ENCODE peak calls at places on chromosomes 16 and 17, in five cellular contexts. Q is upper lobe of right lung, N is bronchial epithelial cell, L is adrenal gland, T is PC-9. E is an unnamed sample. For H3K36me3, the result is how much of the 10 kb centered on the place peaks cover.

GRCh38 chr17:1625507-1626080 is 3.0 kb downstream of the SLC43A2 start:
- DNase-seq in N (no peak), L (no peak), T (no peak), Q (no peak), E (no peak)

GRCh38 chr17:20043034-20043433 is 33.9 kb downstream of the SPECC1 start:
- DNase-seq in L (no peak), N (no peak), Q (no peak), T (no peak), E (no peak)

GRCh38 chr16:8853150-8853549 is 15.7 kb downstream of the CARHSP1 start:
- DNase-seq in N (no peak), Q (no peak), T (no peak), L (no peak), E (no peak)

GRCh38 chr16:67632415-67633172 is 12.3 kb upstream of the CARMIL2 start:
- DNase-seq in N (peak), T (no peak), L (no peak), Q (no peak), E (no peak)

GRCh38 chr17:82157046-82158035 is 55.3 kb downstream of the CCDC57 start:
- DNase-seq in L (no peak), T (no peak), Q (peak), N (no peak), E (no peak)

GRCh38 chr16:28820016-28820415 is 2.8 kb upstream of the ATXN2L start:
- DNase-seq in N (no peak), L (no peak), Q (no peak), T (no peak), E (no peak)

GRCh38 chr16:86306811-86307517 is 203.4 kb upstream of the FOXF1 start:
- DNase-seq in N (no peak), L (no peak), Q (no peak), T (no peak), E (no peak)

GRCh38 chr17:72775237-72775636 is 317.3 kb downstream of the SLC39A11 start:
- DNase-seq in T (no peak), Q (no peak), N (no peak), L (no peak), E (no peak)

GRCh38 chr16:57667526-57668258 is 414 bp upstream of the ADGRG3 start:
- DNase-seq in T (no peak), N (no peak), Q (peak), L (peak), E (no peak)

GRCh38 chr17:78476149-78476548 is 97.7 kb downstream of the PGS1 start:
- DNase-seq in Q (no peak), L (no peak), T (no peak), N (no peak), E (no peak)

GRCh38 chr17:65371702-65372101 is 189.7 kb downstream of the AXIN2 start:
- DNase-seq in Q (peak), T (no peak), N (no peak), L (no peak), E (peak)

GRCh38 chr17:39212841-39213480 is 12.8 kb downstream of the STAC2 start:
- DNase-seq in T (no peak), L (no peak), Q (peak), N (peak), E (peak)

GRCh38 chr16:30956601-30957455 is 726 bp upstream of the SETD1A start:
- DNase-seq in Q (peak), L (peak), N (peak), T (peak), E (peak)

GRCh38 chr17:81924557-81925532 is 2.7 kb downstream of the MAFG start:
- DNase-seq in Q (no peak), T (no peak), L (no peak), N (no peak), E (no peak)

GRCh38 chr17:38850374-38850773 is 3.1 kb downstream of the RPL23 start:
- DNase-seq in Q (no peak), L (no peak), T (no peak), N (no peak), E (no peak)

GRCh38 chr17:80859004-80859941 is 132.4 kb upstream of the CHMP6 start:
- DNase-seq in T (no peak), L (peak), Q (no peak), N (peak), E (no peak)

GRCh38 chr16:51538707-51539604 is 387.9 kb upstream of the SALL1 start:
- DNase-seq in T (no peak), Q (no peak), L (no peak), N (peak), E (no peak)

GRCh38 chr17:28714281-28714680 is 2.6 kb upstream of the PROCA1 start:
- DNase-seq in T (no peak), Q (no peak), N (no peak), L (no peak), E (no peak)

GRCh38 chr16:27272076-27272475 is 3.5 kb upstream of the NSMCE1 start:
- DNase-seq in N (no peak), L (no peak), Q (no peak), T (no peak), E (no peak)

GRCh38 chr17:7313890-7314718 is 1.1 kb downstream of the GPS2 start:
- DNase-seq in N (no peak), T (no peak), L (no peak), Q (no peak), E (no peak)

GRCh38 chr16:81625544-81626152 is 153.4 kb upstream of the PLCG2 start:
- DNase-seq in Q (no peak), T (peak), N (peak), L (peak), E (peak)

GRCh38 chr16:66604376-66605176 is at the start of gene CMTM3:
- DNase-seq in T (peak), Q (peak), L (peak), N (no peak), E (no peak)

GRCh38 chr17:78957076-78957475 is 22.6 kb downstream of the LGALS3BP start:
- DNase-seq in Q (no peak), T (peak), L (no peak), N (no peak), E (no peak)

GRCh38 chr16:2511128-2511785 is 2.5 kb upstream of the ATP6V0C start:
- DNase-seq in T (no peak), L (peak), Q (peak), N (peak), E (no peak)

GRCh38 chr16:69727916-69728270 is 1.5 kb upstream of the NQO1 start:
- DNase-seq in N (no peak), T (no peak), Q (peak), L (peak), E (peak)

GRCh38 chr16:69112285-69113129 is 7.1 kb downstream of the HAS3 start:
- DNase-seq in T (peak), N (no peak), Q (peak), L (peak), E (no peak)

DNA sequence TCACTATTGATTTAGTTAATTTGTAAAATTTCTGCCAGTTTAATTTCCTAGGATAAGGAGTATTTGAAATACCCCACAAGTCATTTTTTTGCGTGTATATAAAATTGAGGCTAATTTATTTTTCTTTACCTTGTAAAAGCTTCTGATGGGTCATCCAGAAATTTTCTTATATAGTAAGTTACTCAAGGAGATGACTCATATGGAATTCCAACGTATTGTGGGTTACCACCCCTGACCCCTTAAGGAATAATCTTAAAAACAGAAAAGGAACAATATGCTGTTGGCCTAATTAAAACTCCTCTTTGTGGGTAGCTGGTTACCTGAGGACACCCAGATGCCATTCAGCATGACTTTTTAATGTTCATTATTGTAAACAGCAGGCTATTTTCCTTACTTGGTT is 13.6 kb downstream of the HEATR6 start:
- DNase-seq in T (no peak), Q (no peak), N (peak), L (no peak), E (no peak)
- H3K36me3 ChIP-seq in T (under half), Q (half or more), N (under half), L (half or more), E (under half)

GRCh38 chr16:4455951-4456350 is 18.5 kb downstream of the NMRAL1 start:
- DNase-seq in Q (no peak), T (no peak), L (no peak), N (no peak), E (no peak)

GRCh38 chr16:4463522-4464163 is 10.8 kb downstream of the NMRAL1 start:
- DNase-seq in N (no peak), Q (no peak), T (peak), L (no peak), E (no peak)

GRCh38 chr16:4465977-4466779 is 8.2 kb downstream of the NMRAL1 start:
- DNase-seq in Q (no peak), N (no peak), T (no peak), L (no peak), E (no peak)

GRCh38 chr16:4460936-4461249 is 13.5 kb downstream of the NMRAL1 start:
- DNase-seq in Q (no peak), L (no peak), N (no peak), T (no peak), E (no peak)

DNA sequence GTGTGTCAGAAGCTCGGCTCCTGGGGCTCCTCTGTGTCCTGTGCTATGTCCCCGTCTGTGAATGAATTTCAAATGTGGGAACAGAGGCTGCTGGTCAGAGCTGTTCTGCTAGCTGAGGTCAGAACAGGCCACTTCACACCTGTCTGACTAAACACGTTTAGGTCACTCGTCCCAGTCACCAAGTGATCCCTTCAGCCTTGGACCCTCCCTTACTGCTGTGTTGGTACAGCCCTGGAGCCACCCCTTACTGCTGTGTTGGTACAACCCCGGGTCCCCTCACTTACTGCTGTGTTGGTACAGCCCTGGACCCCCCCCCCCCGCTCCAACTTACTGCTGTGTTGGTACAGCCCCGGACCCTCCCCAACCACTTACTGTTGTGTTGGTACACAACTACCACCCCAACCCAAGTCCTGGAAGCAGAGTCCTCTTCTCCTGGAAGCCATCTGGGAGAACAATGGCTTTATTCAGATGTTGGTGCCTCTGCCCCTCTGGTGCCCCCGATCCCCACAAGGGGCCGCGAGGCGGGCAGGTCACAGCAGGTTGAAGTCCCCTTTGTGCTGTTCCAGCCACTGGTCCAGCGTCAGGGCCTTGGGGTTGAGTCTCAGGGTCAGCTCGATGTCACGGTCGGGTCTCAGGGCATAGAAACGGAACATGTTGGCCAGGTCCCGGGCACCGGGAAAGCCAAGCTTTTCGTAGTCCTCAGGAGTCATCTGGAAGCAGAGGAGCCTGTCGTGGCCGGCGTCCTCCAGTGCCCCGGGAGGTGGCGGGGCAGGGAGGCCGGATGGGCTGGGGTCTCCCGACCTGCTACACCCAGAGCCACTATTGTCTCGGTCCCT is 13.0 kb downstream of the NMRAL1 start:
- DNase-seq in Q (no peak), N (no peak), L (no peak), T (no peak), E (no peak)
- H3K36me3 ChIP-seq in Q (half or more), N (under half), L (under half), T (under half), E (under half)

DNA sequence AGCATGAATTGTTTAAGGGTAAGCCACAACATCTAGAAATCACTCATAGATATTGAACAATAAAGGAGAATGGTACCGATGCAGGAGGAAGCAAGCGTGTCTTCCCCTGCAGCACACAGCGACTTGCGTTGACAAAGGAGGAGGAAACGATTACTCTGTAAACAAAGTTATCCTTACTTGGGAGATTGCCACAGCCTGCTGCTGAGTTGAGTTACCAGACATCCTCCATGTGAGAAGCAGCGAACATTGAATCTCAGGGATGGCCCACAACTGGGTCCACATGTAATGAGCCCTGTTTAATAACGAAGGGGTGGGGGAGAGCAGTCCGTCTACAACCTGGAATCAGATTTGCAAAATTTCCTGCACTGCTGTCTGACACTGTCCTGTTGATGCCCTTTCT is 27.7 kb downstream of the CLUH start:
- DNase-seq in T (no peak), Q (no peak), L (no peak), N (no peak), E (no peak)
- H3K36me3 ChIP-seq in T (under half), Q (half or more), L (half or more), N (under half), E (under half)

DNA sequence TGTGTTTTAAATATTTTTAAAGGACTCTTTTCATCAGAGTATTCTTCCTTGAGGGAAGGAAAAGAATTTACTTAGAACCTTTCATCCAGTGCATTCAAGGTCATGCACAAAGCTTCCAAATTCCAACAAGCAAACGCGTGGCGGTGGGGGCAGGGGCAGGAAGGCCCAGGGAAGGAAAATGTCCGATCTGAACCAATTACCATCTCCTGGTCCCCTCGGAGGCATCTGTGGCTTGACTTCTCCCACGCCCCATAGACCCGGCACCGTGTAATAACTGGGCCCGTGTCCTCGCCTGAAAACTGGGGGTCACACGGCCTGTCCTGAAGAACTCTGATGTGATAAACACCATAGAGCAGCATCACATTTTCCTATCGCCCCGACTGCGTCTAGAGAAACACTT is 18.3 kb downstream of the MEAK7 start:
- DNase-seq in Q (peak), T (no peak), N (no peak), L (no peak), E (peak)
- H3K36me3 ChIP-seq in Q (under half), T (under half), N (under half), L (under half), E (under half)

GRCh38 chr17:21291862-21292261 is 7.4 kb downstream of the MAP2K3 start:
- DNase-seq in T (no peak), L (no peak), N (no peak), Q (no peak), E (no peak)
- H3K36me3 ChIP-seq in T (under half), L (under half), N (under half), Q (under half), E (under half)